ENCODE peak calls at places on chromosomes 4 and X, in eight cellular contexts. I is BJ, S is endodermal cell, R is mucosa of descending colon, T is upper lobe of right lung, K is left ventricle myocardium inferior, A is cardiac fibroblast, J is testis. L is an unnamed sample.
A peak's percentile ranks its signal among the peaks of the same experiment; 100 is the strongest.

GRCh38 chrX:139831689-139832456 is 101.0 kb downstream of the ATP11C start:
- DNase-seq in J (peak; percentile 23), T (no peak), R (no peak), I (no peak), A (peak; percentile 57), S (no peak), K (no peak), L (no peak)

GRCh38 chr4:8340721-8341680 is 71.4 kb downstream of the HTRA3 start:
- DNase-seq in K (peak; percentile 89), A (no peak), S (peak; percentile 31), I (no peak), T (no peak), R (peak; percentile 50), J (peak; percentile 85), L (no peak)

GRCh38 chr4:53644607-53645006 is 53.3 kb upstream of the LNX1 start:
- DNase-seq in J (no peak), S (no peak), R (peak; percentile 82), A (no peak), I (no peak), T (peak; percentile 72), K (no peak), L (no peak)

GRCh38 chrX:153981771-153982533 is 9.4 kb downstream of the TMEM187 start:
- DNase-seq in S (no peak), R (peak; percentile 51), A (no peak), T (peak; percentile 71), J (peak; percentile 78), I (no peak), K (peak; percentile 48), L (peak; percentile 80)

GRCh38 chrX:49040376-49040955 is 2.7 kb downstream of the TFE3 start:
- DNase-seq in K (no peak), A (peak; percentile 59), J (no peak), I (no peak), R (no peak), S (no peak), T (no peak), L (no peak)

GRCh38 chrX:1440506-1440905 is 12.2 kb downstream of the ASMTL start:
- DNase-seq in T (peak; percentile 9), A (no peak), I (no peak), R (peak; percentile 3), S (no peak), J (no peak), K (no peak), L (no peak)

GRCh38 chr4:98864560-98864959 is 64.4 kb downstream of the EIF4E start:
- DNase-seq in R (no peak), S (no peak), T (no peak), J (no peak), I (no peak), K (no peak), A (no peak), L (peak; percentile 39)

GRCh38 chrX:38138157-38138556 is 82.5 kb downstream of the SRPX start:
- DNase-seq in I (no peak), S (peak; percentile 53), A (no peak), R (no peak), J (no peak), K (no peak), T (no peak), L (no peak)

GRCh38 chrX:48531359-48531954 is 8.1 kb upstream of the TBC1D25 start:
- DNase-seq in I (peak; percentile 34), K (no peak), T (no peak), S (no peak), R (no peak), J (no peak), A (peak; percentile 86), L (no peak)

GRCh38 chr4:161696957-161697356 is 466.8 kb downstream of the FSTL5 start:
- DNase-seq in S (peak; percentile 64), A (no peak), T (no peak), R (no peak), K (no peak), I (no peak), J (no peak), L (no peak)

GRCh38 chrX:42398967-42399631 is 378.9 kb downstream of the PPP1R2C start:
- DNase-seq in T (no peak), A (peak; percentile 0), K (no peak), J (no peak), S (no peak), R (no peak), I (no peak), L (peak; percentile 4)

GRCh38 chrX:120380699-120381098 is 18.8 kb downstream of the ATP1B4 start:
- DNase-seq in A (peak; percentile 27), S (peak; percentile 55), I (no peak), J (no peak), R (no peak), T (no peak), K (no peak), L (peak; percentile 39)

GRCh38 chr4:60724623-60725022 is 475.5 kb upstream of the ADGRL3 start:
- DNase-seq in I (peak; percentile 73), A (peak; percentile 94), S (peak; percentile 62), K (no peak), R (no peak), T (no peak), J (no peak), L (no peak)

GRCh38 chr4:168867128-168867527 is 142.9 kb downstream of the CBR4 start:
- DNase-seq in I (no peak), K (no peak), A (peak; percentile 40), J (no peak), T (no peak), R (no peak), S (no peak), L (no peak)

GRCh38 chr4:168863719-168864632 is 146.1 kb downstream of the CBR4 start:
- DNase-seq in S (no peak), A (peak; percentile 38), T (no peak), J (no peak), K (no peak), I (no peak), R (no peak), L (no peak)

GRCh38 chr4:168866635-168867034 is 143.4 kb downstream of the CBR4 start:
- DNase-seq in K (no peak), A (no peak), I (no peak), S (no peak), T (no peak), J (no peak), R (no peak), L (no peak)

GRCh38 chr4:168865854-168866253 is 144.2 kb downstream of the CBR4 start:
- DNase-seq in S (no peak), K (no peak), T (no peak), R (no peak), I (no peak), J (no peak), A (no peak), L (no peak)

GRCh38 chr4:168864831-168865541 is 145.1 kb downstream of the CBR4 start:
- DNase-seq in R (no peak), K (no peak), J (no peak), A (peak; percentile 55), S (peak; percentile 65), I (no peak), T (no peak), L (no peak)
- TF ChIP-seq CTCF in R (no peak), K (peak; percentile 39), J (no peak), A (peak; percentile 38), S (peak; percentile 81), I (peak; percentile 52), T (peak; percentile 27), L (no peak)

GRCh38 chr4:139410312-139410711 is 43.6 kb upstream of the RAB33B start:
- DNase-seq in J (no peak), K (no peak), R (no peak), I (no peak), A (no peak), S (no peak), T (no peak), L (no peak)
- TF ChIP-seq CTCF in J (no peak), K (no peak), R (no peak), I (no peak), A (no peak), S (no peak), T (no peak), L (no peak)

GRCh38 chr4:44421330-44421729 is 27.3 kb downstream of the KCTD8 start:
- DNase-seq in T (no peak), I (no peak), J (no peak), K (no peak), A (no peak), S (no peak), R (no peak), L (no peak)

GRCh38 chr4:44422912-44423311 is 25.7 kb downstream of the KCTD8 start:
- DNase-seq in K (no peak), S (no peak), J (no peak), A (no peak), T (no peak), R (no peak), I (no peak), L (no peak)

DNA sequence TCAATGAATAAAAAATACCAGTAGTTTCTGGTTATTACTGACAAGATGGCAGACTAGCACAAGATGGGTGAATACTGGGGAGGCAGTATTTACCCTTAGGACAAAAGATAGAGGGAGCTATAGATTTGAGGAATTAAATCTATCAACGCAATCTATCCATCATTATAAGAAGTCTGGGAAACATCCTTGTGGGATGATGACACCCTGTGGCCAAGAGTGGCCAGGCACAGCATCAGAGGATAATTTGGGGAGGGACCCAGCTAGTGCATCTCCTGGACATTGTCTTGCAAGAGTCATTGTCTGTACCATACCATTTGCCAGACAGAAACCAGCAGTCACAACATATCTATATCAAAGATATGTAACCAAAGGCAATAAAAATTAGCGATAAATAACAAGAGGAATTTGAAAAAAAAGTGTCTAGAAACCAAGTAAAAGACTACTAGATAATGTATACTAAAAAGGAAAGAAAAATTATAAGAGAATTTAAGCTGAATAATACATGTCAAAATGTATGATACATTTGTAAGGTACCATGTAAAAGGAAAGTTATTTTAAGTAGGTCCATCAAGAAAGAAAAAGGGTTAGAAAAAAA is 22.9 kb downstream of the KCTD8 start:
- DNase-seq in J (peak; percentile 44), T (no peak), R (no peak), A (peak; percentile 32), I (no peak), K (no peak), S (peak; percentile 75), L (no peak)
- TF ChIP-seq CTCF in J (peak; percentile 6), T (no peak), R (no peak), A (peak; percentile 58), I (no peak), K (peak; percentile 41), S (peak; percentile 94), L (no peak)

GRCh38 chr4:165867961-165868360 is 5.1 kb upstream of the TLL1 start:
- DNase-seq in S (no peak), R (no peak), J (no peak), T (no peak), K (no peak), A (no peak), I (no peak), L (no peak)

GRCh38 chr4:165861378-165861777 is 11.7 kb upstream of the TLL1 start:
- DNase-seq in J (no peak), I (no peak), R (no peak), K (no peak), T (no peak), A (peak; percentile 14), S (no peak), L (no peak)

GRCh38 chr4:165865995-165866650 is 6.9 kb upstream of the TLL1 start:
- DNase-seq in J (no peak), A (no peak), R (no peak), K (no peak), S (no peak), I (no peak), T (no peak), L (no peak)

GRCh38 chr4:165864228-165864627 is 8.8 kb upstream of the TLL1 start:
- DNase-seq in S (no peak), K (no peak), J (no peak), R (no peak), A (peak; percentile 17), I (no peak), T (no peak), L (no peak)
- TF ChIP-seq CTCF in S (peak; percentile 23), K (no peak), J (no peak), R (no peak), A (no peak), I (no peak), T (no peak), L (no peak)

L was measured in activated CD8-positive, alpha-beta T cell treated with anti-CD3 and anti-CD28 coated beads for 36 hours.